ENCODE peak calls at places on chromosomes 12 and 14, in seven cellular contexts. M, H, Q, P, K, Y and F are unnamed samples.

GRCh38 chr12:5907812-5908211 is 37.2 kb downstream of the ANO2 start:
- DNase-seq in Y (no peak), K (no peak), Q (no peak), M (no peak), H (peak; percentile 43), P (peak; percentile 25), F (no peak)

GRCh38 chr12:74021937-74022336 is 515.7 kb upstream of the ATXN7L3B start:
- DNase-seq in K (peak; percentile 50), H (peak; percentile 94), Y (no peak), Q (no peak), M (peak; percentile 42), P (peak; percentile 69), F (no peak)

GRCh38 chr12:613996-614726 is 49.1 kb downstream of the NINJ2 start:
- DNase-seq in H (peak; percentile 86), K (no peak), M (peak; percentile 66), Y (no peak), Q (no peak), P (no peak), F (no peak)

GRCh38 chr12:96220902-96221301 is 26.7 kb downstream of the ELK3 start:
- DNase-seq in M (no peak), K (peak; percentile 71), Y (no peak), H (peak; percentile 44), P (peak; percentile 87), Q (no peak), F (no peak)

GRCh38 chr12:94941440-94941862 is 62.0 kb downstream of the NDUFA12 start:
- DNase-seq in P (peak; percentile 73), M (peak; percentile 79), K (peak; percentile 84), H (no peak), Q (peak; percentile 58), Y (peak; percentile 38), F (peak; percentile 88)

GRCh38 chr12:32049956-32050355 is 56.7 kb upstream of the BICD1 start:
- DNase-seq in P (no peak), Q (no peak), K (no peak), Y (no peak), H (no peak), M (no peak), F (no peak)

GRCh38 chr12:116677202-116677651 is 60.6 kb downstream of the SPRING1 start:
- DNase-seq in Q (no peak), P (no peak), K (no peak), Y (no peak), H (no peak), M (no peak), F (no peak)

GRCh38 chr14:99260652-99261551 is 11.1 kb downstream of the BCL11B start:
- DNase-seq in M (peak; percentile 81), H (no peak), K (no peak), Y (peak; percentile 77), Q (peak; percentile 64), P (no peak), F (no peak)

GRCh38 chr12:15600223-15600935 is 188.8 kb downstream of the EPS8 start:
- DNase-seq in P (no peak), K (no peak), M (no peak), Q (no peak), H (no peak), Y (no peak), F (no peak)

GRCh38 chr14:104876251-104876699 is 11.2 kb downstream of the CEP170B start:
- DNase-seq in K (no peak), P (peak; percentile 55), M (peak; percentile 42), H (peak; percentile 95), Y (no peak), Q (no peak), F (no peak)

GRCh38 chr14:54699087-54699530 is 132.2 kb downstream of the SAMD4A start:
- DNase-seq in Y (no peak), P (no peak), Q (no peak), H (no peak), K (no peak), M (no peak), F (no peak)

GRCh38 chr14:36517242-36518030 is 2.6 kb downstream of the NKX2-1 start:
- DNase-seq in H (peak; percentile 74), M (no peak), Q (no peak), K (no peak), P (no peak), Y (no peak), F (no peak)

GRCh38 chr12:94561943-94562411 is 88.4 kb downstream of the TMCC3 start:
- DNase-seq in Y (no peak), M (no peak), H (peak; percentile 49), Q (no peak), P (no peak), K (no peak), F (no peak)

GRCh38 chr14:51398898-51399297 is 158.9 kb downstream of the TMX1 start:
- DNase-seq in M (no peak), K (peak; percentile 37), P (no peak), Q (no peak), Y (no peak), H (no peak), F (no peak)

GRCh38 chr12:105939181-105939721 is 199.5 kb downstream of the NUAK1 start:
- DNase-seq in Q (no peak), H (no peak), P (no peak), M (no peak), K (no peak), Y (no peak), F (no peak)

GRCh38 chr12:12338528-12339168 is 11.4 kb downstream of the MANSC1 start:
- DNase-seq in K (no peak), P (no peak), M (no peak), Y (no peak), Q (no peak), H (no peak), F (no peak)

GRCh38 chr14:90368946-90369721 is 27.7 kb upstream of the CALM1 start:
- DNase-seq in P (no peak), H (no peak), K (no peak), Q (no peak), Y (no peak), M (no peak), F (no peak)